ENCODE peak calls at places on chromosomes 5 and 9, in five cellular contexts. S, L, G, X and B are unnamed samples.

GRCh38 chr9:14027114-14027812 is 286.7 kb downstream of the NFIB start:
- DNase-seq in S (no peak), X (peak), G (peak), L (no peak), B (no peak)

GRCh38 chr5:103487822-103488493 is 74.6 kb downstream of the NUDT12 start:
- DNase-seq in G (no peak), L (no peak), X (no peak), S (no peak), B (no peak)

GRCh38 chr5:34941936-34942335 is 12.6 kb downstream of the DNAJC21 start:
- DNase-seq in L (no peak), S (no peak), G (no peak), X (no peak), B (no peak)

GRCh38 chr5:176501333-176501732 is 35.9 kb downstream of the RNF44 start:
- DNase-seq in G (no peak), L (peak), S (no peak), X (no peak), B (no peak)

GRCh38 chr9:131094015-131094414 is 2.3 kb upstream of the AIF1L start:
- DNase-seq in X (no peak), S (no peak), L (no peak), G (no peak), B (no peak)

GRCh38 chr9:134641173-134641985 is at the start of gene COL5A1:
- DNase-seq in L (peak), G (peak), X (peak), S (peak), B (peak)

GRCh38 chr5:168713051-168713450 is 133.9 kb upstream of the PANK3 start:
- DNase-seq in S (no peak), G (no peak), X (no peak), L (no peak), B (no peak)

GRCh38 chr5:174943785-174944184 is 219.4 kb downstream of the MSX2 start:
- DNase-seq in G (no peak), S (no peak), X (no peak), L (no peak), B (no peak)

GRCh38 chr9:72151099-72151498 is 1.9 kb downstream of the GDA start:
- DNase-seq in L (no peak), G (no peak), S (no peak), X (no peak), B (no peak)

GRCh38 chr5:59346987-59347386 is 546.5 kb downstream of the PDE4D start:
- DNase-seq in L (peak), S (no peak), X (no peak), G (no peak), B (no peak)

GRCh38 chr9:34592895-34593601 is 3.5 kb upstream of the CNTFR start:
- DNase-seq in L (no peak), X (peak), S (no peak), G (peak), B (peak)

GRCh38 chr5:7849531-7850240 is 1.2 kb downstream of the CFAP90 start:
- DNase-seq in X (no peak), G (peak), L (no peak), S (no peak), B (peak)

GRCh38 chr5:44536650-44537260 is 147.5 kb upstream of the FGF10 start:
- DNase-seq in S (no peak), X (no peak), L (peak), G (peak), B (no peak)

GRCh38 chr5:3451961-3452360 is 143.7 kb upstream of the IRX1 start:
- DNase-seq in L (no peak), X (no peak), S (no peak), G (no peak), B (no peak)

GRCh38 chr5:135154197-135154596 is 120.2 kb upstream of the PITX1 start:
- DNase-seq in X (no peak), S (no peak), G (no peak), L (no peak), B (no peak)

GRCh38 chr5:114447084-114447773 is 85.4 kb downstream of the KCNN2 start:
- DNase-seq in G (no peak), S (no peak), X (no peak), L (peak), B (no peak)

GRCh38 chr9:77935974-77936373 is 95.6 kb downstream of the GNAQ start:
- DNase-seq in S (no peak), X (no peak), G (no peak), L (no peak), B (no peak)

GRCh38 chr5:68459500-68460139 is 244.1 kb downstream of the PIK3R1 start:
- DNase-seq in S (no peak), L (no peak), G (no peak), X (no peak), B (no peak)

GRCh38 chr5:31864015-31864414 is 225.1 kb downstream of the PDZD2 start:
- DNase-seq in L (no peak), X (no peak), G (no peak), S (no peak), B (no peak)

GRCh38 chr5:137374110-137374853 is 124.8 kb downstream of the SPOCK1 start:
- DNase-seq in X (no peak), S (no peak), L (no peak), G (no peak), B (no peak)

GRCh38 chr9:95506692-95507455 is 9.9 kb downstream of the PTCH1 start:
- DNase-seq in G (peak), S (peak), X (peak), L (peak), B (peak)

GRCh38 chr5:138559937-138560336 is 15.3 kb downstream of the HSPA9 start:
- DNase-seq in X (no peak), L (no peak), G (no peak), S (no peak), B (no peak)

GRCh38 chr5:105849701-105850100 is 1821.0 kb downstream of the EFNA5 start:
- DNase-seq in G (no peak), S (no peak), X (no peak), L (peak), B (no peak)

GRCh38 chr5:40842351-40842750 is 1.2 kb downstream of the CARD6 start:
- DNase-seq in S (no peak), L (peak), X (no peak), G (no peak), B (no peak)

GRCh38 chr9:34375901-34376595 is 650 bp downstream of the MYORG start:
- DNase-seq in X (peak), G (peak), L (no peak), S (peak), B (no peak)

GRCh38 chr9:90035471-90035870 is 430.7 kb downstream of the GADD45G start:
- DNase-seq in X (no peak), L (no peak), G (no peak), S (no peak), B (no peak)

GRCh38 chr9:124761710-124762109 is 9.4 kb downstream of the NR6A1 start:
- DNase-seq in S (no peak), G (no peak), X (no peak), L (no peak), B (no peak)

GRCh38 chr5:139877129-139877597 is 81.6 kb downstream of the PSD2 start:
- DNase-seq in S (no peak), G (no peak), X (no peak), L (no peak), B (no peak)
- H3K27ac ChIP-seq in S (no peak), G (no peak), X (no peak), L (no peak), B (no peak)

DNA sequence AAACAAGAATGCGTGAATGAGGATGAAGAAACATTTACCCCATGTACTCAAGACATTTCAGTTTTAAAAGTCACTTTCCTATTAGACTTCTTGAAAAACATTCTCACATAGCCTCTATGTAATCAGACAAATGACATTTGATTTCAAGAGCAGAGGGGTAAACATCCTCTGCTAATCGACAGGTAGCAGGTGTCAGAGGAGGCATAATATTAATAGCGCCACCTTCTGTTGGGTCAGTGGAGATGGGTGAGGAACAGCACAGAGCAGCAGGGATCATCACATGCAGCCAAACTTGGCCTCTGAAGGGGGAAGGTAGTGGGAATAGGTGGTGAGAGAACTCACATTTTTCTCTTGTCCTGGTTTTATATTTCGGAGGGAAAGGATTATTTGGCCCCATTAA is 3.3 kb upstream of the LSM11 start:
- DNase-seq in X (no peak), S (peak), G (no peak), L (no peak), B (no peak)
- TF ChIP-seq CTCF in X (peak), S (peak), G (peak), L (peak), B (no peak)

DNA sequence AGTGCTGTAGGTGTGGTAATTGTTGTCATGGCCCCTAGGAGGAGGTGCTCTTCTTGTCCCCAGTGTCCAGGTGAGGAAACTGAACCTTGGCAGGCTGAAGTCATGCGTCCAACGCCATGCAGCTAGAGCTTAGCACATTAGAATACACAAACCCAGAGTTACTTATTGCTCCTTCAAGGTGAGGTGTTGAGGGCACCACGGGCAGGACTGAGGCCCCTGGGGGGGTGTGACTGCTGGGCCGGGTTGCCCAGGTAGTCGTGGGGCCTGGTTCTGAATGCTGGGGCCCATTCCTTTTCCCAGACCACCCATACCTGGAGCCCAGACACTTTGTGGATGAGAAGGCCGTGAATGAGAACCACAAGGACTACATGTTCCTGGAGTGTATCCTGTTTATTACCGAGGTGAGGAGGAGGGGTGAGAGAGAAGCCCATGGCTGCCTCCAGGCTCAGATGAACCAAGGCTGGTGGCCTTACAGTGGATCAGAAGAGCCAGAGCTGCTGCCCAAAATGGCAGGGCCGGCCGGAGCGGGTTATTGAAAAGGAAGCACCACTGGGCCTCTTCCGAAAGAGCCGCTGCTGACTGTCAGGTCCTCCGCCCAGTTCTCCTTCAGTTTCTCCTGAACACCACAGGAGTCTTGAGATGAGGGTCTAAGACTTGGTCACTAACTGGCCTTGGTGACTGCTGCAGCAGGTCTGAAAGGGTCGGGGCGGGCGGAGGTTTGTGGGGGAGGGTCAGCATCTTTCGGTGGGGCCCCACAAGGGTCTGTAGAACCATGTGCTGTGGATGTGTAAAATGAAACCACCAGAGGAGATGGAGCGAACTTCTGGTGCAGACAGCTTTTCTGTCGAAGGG is 26.3 kb downstream of the PTPA start:
- DNase-seq in X (no peak), G (no peak), L (no peak), S (no peak), B (no peak)
- H3K27ac ChIP-seq in X (peak), G (peak), L (peak), S (no peak), B (peak)

DNA sequence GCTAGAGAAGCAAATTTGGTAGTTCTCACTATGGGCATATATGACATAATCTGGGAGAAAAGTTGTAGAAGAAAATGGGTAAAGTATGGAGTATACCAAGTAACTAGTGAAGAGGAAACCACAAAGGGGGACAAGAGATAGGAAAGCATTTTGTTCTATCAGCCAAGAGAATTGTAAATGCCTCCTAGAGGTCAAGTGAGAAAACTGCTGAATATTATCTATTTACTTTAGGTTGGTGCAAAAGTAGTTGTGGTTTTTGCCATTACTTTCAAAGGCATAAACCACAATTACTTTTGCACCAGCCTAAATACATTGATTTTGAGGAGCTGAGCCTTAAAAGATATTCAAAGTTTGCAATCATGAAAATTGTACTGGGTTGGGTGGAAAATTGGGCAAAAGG is 126.7 kb upstream of the GRHPR start:
- DNase-seq in X (no peak), L (no peak), G (no peak), S (no peak), B (no peak)
- TF ChIP-seq CTCF in X (no peak), L (peak), G (no peak), S (no peak), B (no peak)

DNA sequence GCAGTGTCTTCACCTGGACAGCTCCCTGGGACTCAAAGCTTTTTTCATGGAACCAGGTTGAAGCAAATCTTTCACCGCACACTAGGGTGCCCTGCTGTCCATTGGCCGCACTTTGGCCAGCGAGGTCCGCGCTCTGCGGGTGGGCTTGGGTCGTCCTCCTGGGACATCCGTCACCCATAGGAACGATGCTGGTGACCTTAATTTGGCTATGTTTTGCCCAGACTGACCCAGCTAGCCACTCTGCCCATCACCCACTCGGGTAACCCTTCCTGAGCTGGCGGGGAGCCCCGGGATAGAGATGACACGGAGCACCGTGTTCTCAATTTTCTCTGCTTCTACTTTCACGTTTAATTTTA is 25.9 kb downstream of the ZDHHC11B start:
- DNase-seq in X (peak), S (no peak), G (no peak), L (no peak), B (no peak)
- H3K27ac ChIP-seq in X (peak), S (no peak), G (peak), L (no peak), B (no peak)

GRCh38 chr9:28774433-28775029 is 1201.2 kb upstream of the C9orf72 start:
- DNase-seq in G (no peak), X (no peak), S (no peak), L (peak), B (no peak)
- TF ChIP-seq CTCF in G (peak), X (peak), S (no peak), L (peak), B (peak)

GRCh38 chr5:71943874-71944273 is 163.4 kb upstream of the MAP1B start:
- DNase-seq in L (no peak), S (no peak), X (no peak), G (no peak), B (no peak)

GRCh38 chr5:71939452-71939932 is 167.8 kb upstream of the MAP1B start:
- DNase-seq in G (no peak), S (no peak), X (no peak), L (no peak), B (peak)

GRCh38 chr5:71937906-71938698 is 169.2 kb upstream of the MAP1B start:
- DNase-seq in S (no peak), L (no peak), G (no peak), X (no peak), B (peak)

DNA sequence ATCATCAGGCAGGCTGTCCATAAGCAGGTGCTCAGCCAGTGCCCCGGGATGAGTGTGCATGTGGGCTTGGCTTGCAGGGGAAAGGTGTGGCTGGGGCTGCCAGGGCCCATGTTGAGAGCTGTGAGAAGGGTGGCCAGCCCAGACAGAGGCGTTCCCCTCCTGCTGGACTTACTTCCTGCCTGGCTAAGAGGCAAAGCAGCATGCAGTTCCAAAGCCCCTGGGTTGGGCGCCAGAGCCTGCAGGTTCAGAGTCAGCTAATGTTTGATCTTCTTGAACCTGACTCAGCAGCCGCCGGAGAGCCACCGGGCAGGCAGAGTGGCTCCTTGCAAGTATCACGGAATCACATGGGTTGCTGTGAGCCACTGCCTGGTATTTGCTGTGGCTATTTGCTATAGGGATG is 168.4 kb upstream of the MAP1B start:
- DNase-seq in S (no peak), X (no peak), L (no peak), G (no peak), B (no peak)
- H3K27ac ChIP-seq in S (no peak), X (no peak), L (no peak), G (no peak), B (peak)